ENCODE peak calls at places on chromosomes 3 and 15, in six cellular contexts. V, O, S, N, Q and X are unnamed samples.

GRCh38 chr3:45776611-45777010 is 19.7 kb downstream of the SLC6A20 start:
- DNase-seq in V (no peak), O (no peak), S (no peak), N (no peak), Q (no peak), X (no peak)

GRCh38 chr3:160319322-160319721 is 79.7 kb downstream of the IFT80 start:
- DNase-seq in V (no peak), O (no peak), S (no peak), N (peak), Q (no peak), X (no peak)

GRCh38 chr15:65921780-65922179 is 52.5 kb downstream of the RAB11A start:
- DNase-seq in V (no peak), O (no peak), S (no peak), N (no peak), Q (no peak), X (no peak)

GRCh38 chr3:172046268-172046915 is 7.0 kb downstream of the FNDC3B start:
- DNase-seq in V (no peak), O (no peak), S (no peak), N (no peak), Q (no peak), X (no peak)

GRCh38 chr3:177563792-177564191 is 366.5 kb upstream of the TBL1XR1 start:
- DNase-seq in V (no peak), O (no peak), S (no peak), N (no peak), Q (no peak), X (no peak)

GRCh38 chr15:35886765-35887164 is 340.8 kb upstream of the DPH6 start:
- DNase-seq in V (no peak), O (no peak), S (no peak), N (peak), Q (no peak), X (peak)

GRCh38 chr3:3907023-3907422 is 107.8 kb downstream of the LRRN1 start:
- DNase-seq in V (no peak), O (no peak), S (no peak), N (no peak), Q (no peak), X (peak)

GRCh38 chr15:88650556-88650955 is 11.7 kb downstream of the ISG20 start:
- DNase-seq in V (no peak), O (no peak), S (no peak), N (no peak), Q (no peak), X (no peak)

GRCh38 chr3:184822654-184823053 is 10.7 kb downstream of the VPS8 start:
- DNase-seq in V (no peak), O (no peak), S (no peak), N (no peak), Q (no peak), X (no peak)

GRCh38 chr3:138950006-138950644 is 3.1 kb downstream of the FOXL2NB start:
- DNase-seq in V (no peak), O (no peak), S (no peak), N (peak), Q (no peak), X (peak)

GRCh38 chr3:143307613-143308183 is 188.1 kb downstream of the CHST2 start:
- DNase-seq in V (no peak), O (no peak), S (no peak), N (peak), Q (no peak), X (peak)

GRCh38 chr15:28935316-28935715 is 49.5 kb downstream of the APBA2 start:
- DNase-seq in V (peak), O (no peak), S (peak), N (peak), Q (no peak), X (peak)

GRCh38 chr15:83108266-83109219 is 1.1 kb downstream of the TM6SF1 start:
- DNase-seq in V (peak), O (no peak), S (no peak), N (peak), Q (no peak), X (peak)

GRCh38 chr15:98121514-98121913 is 161.0 kb downstream of the ARRDC4 start:
- DNase-seq in V (no peak), O (no peak), S (no peak), N (no peak), Q (no peak), X (no peak)

GRCh38 chr3:4323246-4324027 is 20.3 kb downstream of the SETMAR start:
- DNase-seq in V (no peak), O (no peak), S (no peak), N (no peak), Q (no peak), X (no peak)

GRCh38 chr3:4322635-4323034 is 19.5 kb downstream of the SETMAR start:
- DNase-seq in V (no peak), O (no peak), S (no peak), N (peak), Q (no peak), X (no peak)

GRCh38 chr3:38528457-38528856 is 32.3 kb downstream of the EXOG start:
- DNase-seq in V (no peak), O (no peak), S (no peak), N (no peak), Q (no peak), X (peak)

GRCh38 chr3:45170071-45170470 is 23.9 kb upstream of the CDCP1 start:
- DNase-seq in V (no peak), O (no peak), S (no peak), N (no peak), Q (no peak), X (peak)

GRCh38 chr3:50602675-50603191 is 8.8 kb downstream of the CISH start:
- DNase-seq in V (peak), O (no peak), S (no peak), N (no peak), Q (no peak), X (no peak)

GRCh38 chr3:156217674-156218352 is 97.4 kb downstream of the KCNAB1 start:
- DNase-seq in V (no peak), O (no peak), S (no peak), N (peak), Q (no peak), X (peak)

GRCh38 chr3:104102386-104102785 is 1264.3 kb upstream of the ALCAM start:
- DNase-seq in V (no peak), O (peak), S (no peak), N (peak), Q (no peak), X (peak)

GRCh38 chr3:53733433-53733832 is 112.8 kb downstream of the CHDH start:
- DNase-seq in V (no peak), O (no peak), S (no peak), N (no peak), Q (no peak), X (no peak)

GRCh38 chr3:120435621-120436020 is 15.2 kb downstream of the FSTL1 start:
- DNase-seq in V (no peak), O (no peak), S (no peak), N (peak), Q (no peak), X (peak)

GRCh38 chr3:111173328-111173900 is 101.8 kb downstream of the NECTIN3 start:
- DNase-seq in V (no peak), O (peak), S (no peak), N (no peak), Q (no peak), X (no peak)

GRCh38 chr3:185318136-185318535 is 44.8 kb upstream of the MAP3K13 start:
- DNase-seq in V (no peak), O (no peak), S (no peak), N (peak), Q (no peak), X (peak)

GRCh38 chr15:71279757-71280141 is 164.5 kb downstream of the THSD4 start:
- DNase-seq in V (no peak), O (no peak), S (no peak), N (no peak), Q (no peak), X (no peak)

GRCh38 chr3:96843505-96844203 is 29.3 kb downstream of the EPHA6 start:
- DNase-seq in V (no peak), O (no peak), S (no peak), N (no peak), Q (no peak), X (no peak)

GRCh38 chr3:135103913-135104312 is 308.9 kb downstream of the EPHB1 start:
- DNase-seq in V (no peak), O (no peak), S (no peak), N (no peak), Q (no peak), X (no peak)

GRCh38 chr3:126925411-126926171 is 57.3 kb upstream of the PLXNA1 start:
- DNase-seq in V (no peak), O (no peak), S (no peak), N (no peak), Q (no peak), X (no peak)